ENCODE peak calls at places on chromosome 1, in five cellular contexts. A, R, Y, P and K are unnamed samples.

GRCh38 chr1:175725684-175726083 is 17.7 kb downstream of the TNR start:
- DNase-seq in R (peak; percentile 5), P (no peak), Y (no peak), A (no peak), K (no peak)

GRCh38 chr1:117327008-117327407 is 40.2 kb upstream of the MAN1A2 start:
- DNase-seq in A (no peak), Y (no peak), P (no peak), R (no peak), K (no peak)

GRCh38 chr1:70874826-70875225 is 172.8 kb downstream of the PTGER3 start:
- DNase-seq in R (no peak), A (no peak), P (no peak), Y (no peak), K (no peak)

GRCh38 chr1:185426761-185427698 is 110.0 kb upstream of the IVNS1ABP start:
- DNase-seq in A (no peak), R (no peak), P (no peak), Y (no peak), K (no peak)

GRCh38 chr1:111736548-111737215 is 2.5 kb downstream of the INKA2 start:
- DNase-seq in A (no peak), R (no peak), Y (no peak), P (no peak), K (no peak)

GRCh38 chr1:212010004-212010403 is 25.4 kb downstream of the INTS7 start:
- DNase-seq in R (no peak), P (no peak), A (no peak), Y (no peak), K (no peak)

GRCh38 chr1:212309967-212310366 is 24.8 kb downstream of the PPP2R5A start:
- DNase-seq in P (no peak), A (no peak), Y (no peak), R (no peak), K (no peak)

GRCh38 chr1:17554966-17555365 is 15.5 kb downstream of the ARHGEF10L start:
- DNase-seq in A (no peak), Y (no peak), P (no peak), R (no peak), K (no peak)

GRCh38 chr1:44721521-44722361 is 9.2 kb downstream of the RNU5D-1 start:
- DNase-seq in R (peak; percentile 84), Y (no peak), A (peak; percentile 94), P (peak; percentile 57), K (no peak)